ENCODE peak calls at places on chromosome 4, in ten cellular contexts. L, S, B, A, U, E, X, G, D and Q are unnamed samples.

GRCh38 chr4:132572210-132572609 is 576.9 kb upstream of the PCDH10 start:
- DNase-seq in L (peak), S (no peak), B (peak), A (no peak), U (no peak), E (no peak), X (no peak), G (no peak), D (no peak), Q (no peak)

GRCh38 chr4:140653718-140654515 is 85.2 kb upstream of the UCP1 start:
- DNase-seq in L (no peak), S (no peak), B (peak), A (no peak), U (no peak), E (peak), X (no peak), G (no peak), D (no peak), Q (no peak)

GRCh38 chr4:108828620-108829019 is 65.8 kb upstream of the ETNPPL start:
- DNase-seq in L (no peak), S (no peak), B (no peak), A (no peak), U (no peak), E (no peak), X (no peak), G (no peak), D (no peak), Q (no peak)

GRCh38 chr4:53365121-53365485 is 758 bp downstream of the SCFD2 start:
- DNase-seq in L (no peak), S (no peak), B (no peak), A (peak), U (no peak), E (peak), X (no peak), G (no peak), D (no peak), Q (no peak)

GRCh38 chr4:126451237-126451885 is 1136.6 kb downstream of the FAT4 start:
- DNase-seq in L (no peak), S (no peak), B (no peak), A (no peak), U (no peak), E (no peak), X (no peak), G (no peak), D (no peak), Q (no peak)

GRCh38 chr4:4673070-4673469 is 131.2 kb upstream of the STX18 start:
- DNase-seq in L (peak), S (no peak), B (no peak), A (peak), U (no peak), E (no peak), X (no peak), G (peak), D (no peak), Q (no peak)

GRCh38 chr4:108170729-108171540 is 2.2 kb upstream of the LEF1 start:
- DNase-seq in L (no peak), S (no peak), B (no peak), A (no peak), U (no peak), E (no peak), X (no peak), G (peak), D (no peak), Q (no peak)

GRCh38 chr4:109207060-109207459 is 95.4 kb downstream of the COL25A1 start:
- DNase-seq in L (no peak), S (no peak), B (peak), A (no peak), U (no peak), E (no peak), X (no peak), G (no peak), D (no peak), Q (peak)

GRCh38 chr4:4509521-4509920 is 32.3 kb downstream of the STX18 start:
- DNase-seq in L (no peak), S (no peak), B (no peak), A (no peak), U (no peak), E (no peak), X (no peak), G (no peak), D (no peak), Q (no peak)

GRCh38 chr4:1658581-1658980 is 25.5 kb downstream of the FAM53A start:
- DNase-seq in L (no peak), S (no peak), B (no peak), A (no peak), U (no peak), E (no peak), X (no peak), G (no peak), D (no peak), Q (no peak)

GRCh38 chr4:183797445-183798248 is 107.5 kb upstream of the STOX2 start:
- DNase-seq in L (peak), S (no peak), B (no peak), A (no peak), U (peak), E (no peak), X (no peak), G (peak), D (peak), Q (no peak)

GRCh38 chr4:111519683-111520082 is 625.6 kb upstream of the FAM241A start:
- DNase-seq in L (no peak), S (no peak), B (no peak), A (no peak), U (no peak), E (no peak), X (no peak), G (no peak), D (no peak), Q (no peak)

GRCh38 chr4:17356926-17357325 is 155.0 kb downstream of the QDPR start:
- DNase-seq in L (no peak), S (no peak), B (no peak), A (no peak), U (no peak), E (no peak), X (no peak), G (no peak), D (no peak), Q (no peak)

GRCh38 chr4:185201983-185202962 is 1.5 kb downstream of the CFAP97 start:
- DNase-seq in L (no peak), S (no peak), B (no peak), A (peak), U (no peak), E (no peak), X (no peak), G (no peak), D (no peak), Q (no peak)

GRCh38 chr4:169103966-169104412 is 93.9 kb upstream of the CBR4 start:
- DNase-seq in L (no peak), S (no peak), B (no peak), A (no peak), U (no peak), E (no peak), X (no peak), G (peak), D (no peak), Q (no peak)

GRCh38 chr4:78809295-78809694 is 33.1 kb downstream of the BMP2K start:
- DNase-seq in L (no peak), S (no peak), B (no peak), A (no peak), U (no peak), E (no peak), X (no peak), G (no peak), D (no peak), Q (no peak)

GRCh38 chr4:157994863-157995262 is 178.0 kb downstream of the GASK1B start:
- DNase-seq in L (peak), S (no peak), B (no peak), A (no peak), U (no peak), E (no peak), X (no peak), G (no peak), D (no peak), Q (no peak)

GRCh38 chr4:54423066-54423465 is 194.0 kb downstream of the PDGFRA start:
- DNase-seq in L (no peak), S (no peak), B (peak), A (no peak), U (no peak), E (no peak), X (no peak), G (no peak), D (no peak), Q (no peak)

GRCh38 chr4:165204462-165204830 is 2.9 kb upstream of the KLHL2 start:
- DNase-seq in L (no peak), S (no peak), B (peak), A (no peak), U (no peak), E (no peak), X (no peak), G (no peak), D (no peak), Q (no peak)

GRCh38 chr4:47383829-47384427 is 79.6 kb downstream of the COMMD8 start:
- DNase-seq in L (peak), S (no peak), B (no peak), A (peak), U (no peak), E (peak), X (no peak), G (no peak), D (no peak), Q (no peak)

GRCh38 chr4:171130126-171130801 is 682.9 kb upstream of the GALNTL6 start:
- DNase-seq in L (no peak), S (no peak), B (no peak), A (no peak), U (no peak), E (peak), X (no peak), G (no peak), D (no peak), Q (no peak)

GRCh38 chr4:140213736-140214135 is 59.8 kb upstream of the MAML3 start:
- DNase-seq in L (no peak), S (no peak), B (peak), A (no peak), U (no peak), E (no peak), X (no peak), G (peak), D (no peak), Q (no peak)

GRCh38 chr4:37928896-37929537 is 31.2 kb upstream of the PTTG2 start:
- DNase-seq in L (no peak), S (no peak), B (peak), A (no peak), U (no peak), E (no peak), X (no peak), G (no peak), D (no peak), Q (no peak)

GRCh38 chr4:104494822-104495559 is at the start of gene CXXC4:
- DNase-seq in L (peak), S (peak), B (peak), A (no peak), U (peak), E (peak), X (peak), G (peak), D (peak), Q (peak)

GRCh38 chr4:62023633-62024032 is 823.5 kb downstream of the ADGRL3 start:
- DNase-seq in L (no peak), S (no peak), B (no peak), A (no peak), U (no peak), E (no peak), X (no peak), G (no peak), D (no peak), Q (no peak)

GRCh38 chr4:48909697-48910096 is 3.1 kb upstream of the OCIAD2 start:
- DNase-seq in L (peak), S (peak), B (peak), A (no peak), U (peak), E (no peak), X (no peak), G (peak), D (no peak), Q (no peak)

GRCh38 chr4:124902111-124902510 is 189.6 kb upstream of the ANKRD50 start:
- DNase-seq in L (no peak), S (no peak), B (no peak), A (no peak), U (no peak), E (no peak), X (no peak), G (no peak), D (no peak), Q (no peak)

GRCh38 chr4:560731-561211 is 15.3 kb downstream of the TMEM271 start:
- DNase-seq in L (no peak), S (no peak), B (no peak), A (no peak), U (no peak), E (no peak), X (no peak), G (no peak), D (no peak), Q (peak)
- H3K27ac ChIP-seq in L (no peak), S (no peak), B (no peak), A (no peak), U (no peak), E (no peak), X (no peak), G (no peak), D (no peak), Q (no peak)

GRCh38 chr4:25098964-25099843 is 61.0 kb downstream of the SEPSECS start:
- DNase-seq in L (peak), S (peak), B (peak), A (no peak), U (no peak), E (no peak), X (peak), G (no peak), D (peak), Q (no peak)
- H3K27ac ChIP-seq in L (no peak), S (peak), B (no peak), A (no peak), U (no peak), E (no peak), X (no peak), G (no peak), D (no peak), Q (no peak)

DNA sequence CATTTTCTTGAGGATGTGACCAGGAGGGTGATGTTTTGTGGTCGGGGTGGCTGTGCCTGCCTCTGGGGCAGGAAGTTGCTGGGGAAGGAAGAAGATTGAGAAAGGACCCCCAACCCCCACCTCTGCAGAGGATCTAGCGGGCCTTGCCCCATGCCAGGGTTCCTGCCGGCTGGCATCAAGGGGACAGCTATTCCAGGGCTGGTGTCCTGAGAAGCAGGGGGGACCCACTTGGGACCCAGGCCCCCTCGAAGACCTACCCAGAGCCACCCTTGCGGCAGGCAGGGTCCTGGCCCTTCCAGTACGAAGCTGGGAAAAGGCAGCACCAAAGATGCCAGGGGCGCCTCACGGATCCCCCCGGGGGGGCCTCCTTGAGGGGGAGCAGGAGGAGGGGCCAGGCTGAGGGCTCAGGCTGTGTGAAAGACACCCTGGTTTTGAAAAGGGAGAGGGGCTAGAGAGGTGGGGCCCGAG is 6.6 kb downstream of the SH3BP2 start:
- DNase-seq in L (no peak), S (peak), B (no peak), A (no peak), U (peak), E (no peak), X (no peak), G (no peak), D (peak), Q (no peak)
- H3K27ac ChIP-seq in L (peak), S (peak), B (no peak), A (no peak), U (peak), E (no peak), X (peak), G (no peak), D (no peak), Q (peak)

DNA sequence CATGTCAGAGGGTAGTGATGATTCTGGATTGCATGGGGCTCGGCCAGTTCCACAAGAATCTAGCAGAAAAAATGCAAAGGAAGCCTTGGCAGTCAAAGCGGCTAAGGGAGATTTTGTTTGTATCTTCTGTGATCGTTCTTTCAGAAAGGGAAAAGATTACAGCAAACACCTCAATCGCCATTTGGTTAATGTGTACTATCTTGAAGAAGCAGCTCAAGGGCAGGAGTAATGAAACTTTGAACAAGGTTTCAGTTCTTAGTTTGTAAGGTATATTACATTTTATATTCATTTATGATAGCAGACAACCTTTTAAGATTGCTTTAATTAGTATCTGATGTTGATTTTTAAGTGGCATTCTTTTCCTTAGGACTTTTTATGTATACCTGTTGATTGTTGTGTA is 24.2 kb downstream of the REST start:
- DNase-seq in L (no peak), S (no peak), B (no peak), A (no peak), U (no peak), E (no peak), X (no peak), G (no peak), D (no peak), Q (no peak)
- H3K27ac ChIP-seq in L (no peak), S (no peak), B (no peak), A (no peak), U (no peak), E (no peak), X (no peak), G (no peak), D (no peak), Q (no peak)

DNA sequence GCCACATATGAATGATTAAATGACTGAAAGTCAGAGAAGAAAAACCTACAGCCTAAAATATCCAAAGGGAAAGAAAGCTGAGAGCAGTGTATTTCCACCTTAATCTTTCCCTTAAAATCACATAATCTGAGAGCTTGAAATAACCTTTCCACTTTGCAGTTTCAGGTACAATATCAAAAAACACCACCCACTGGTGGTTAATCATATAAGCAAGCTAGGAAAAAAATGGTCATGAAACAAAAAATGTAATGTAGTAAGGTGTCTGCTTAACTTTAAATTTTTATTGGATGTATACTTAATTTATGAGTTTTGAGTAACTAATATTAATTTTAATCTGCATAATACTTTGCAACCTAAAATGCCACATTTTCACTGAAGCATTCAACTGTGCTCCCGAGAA is 3.2 kb downstream of the PRDM5 start:
- DNase-seq in L (no peak), S (no peak), B (no peak), A (peak), U (no peak), E (peak), X (no peak), G (no peak), D (no peak), Q (no peak)
- H3K27ac ChIP-seq in L (no peak), S (no peak), B (no peak), A (no peak), U (peak), E (peak), X (no peak), G (no peak), D (no peak), Q (no peak)